ENCODE peak calls at places on chromosomes 16 and 17, in six cellular contexts. G is left lung, I is mesothelial cell of epicardium, N is HCT116, W is adrenal gland, V is AG10803. D is an unnamed sample.

GRCh38 chr16:9610727-9611126 is 519.3 kb downstream of the HAPSTR1 start:
- DNase-seq in G (no peak), I (no peak), N (no peak), W (no peak), V (no peak), D (no peak)

GRCh38 chr16:22898874-22899348 is 84.9 kb downstream of the HS3ST2 start:
- DNase-seq in G (peak; percentile 38), I (peak; percentile 77), N (peak; percentile 19), W (peak; percentile 77), V (peak; percentile 57), D (peak; percentile 88)

GRCh38 chr17:55391764-55392467 is 29.7 kb downstream of the MMD start:
- DNase-seq in G (no peak), I (no peak), N (no peak), W (no peak), V (no peak), D (no peak)

GRCh38 chr17:40450175-40450574 is 6.9 kb downstream of the IGFBP4 start:
- DNase-seq in G (peak; percentile 58), I (no peak), N (peak; percentile 62), W (peak; percentile 50), V (no peak), D (no peak)

GRCh38 chr17:41338961-41339485 is 11.6 kb downstream of the KRT33A start:
- DNase-seq in G (no peak), I (no peak), N (no peak), W (no peak), V (peak; percentile 72), D (no peak)

GRCh38 chr17:30369995-30370394 is 8.7 kb upstream of the CPD start:
- DNase-seq in G (no peak), I (no peak), N (no peak), W (no peak), V (no peak), D (no peak)

GRCh38 chr17:33142703-33143299 is 150.3 kb downstream of the ASIC2 start:
- DNase-seq in G (no peak), I (peak; percentile 58), N (no peak), W (peak; percentile 34), V (peak; percentile 6), D (no peak)

GRCh38 chr17:72514888-72515287 is 394.1 kb downstream of the SOX9 start:
- DNase-seq in G (peak; percentile 51), I (no peak), N (no peak), W (peak; percentile 12), V (peak; percentile 33), D (no peak)

GRCh38 chr17:64270885-64271284 is 7.8 kb upstream of the TEX2 start:
- DNase-seq in G (no peak), I (no peak), N (no peak), W (no peak), V (no peak), D (no peak)

GRCh38 chr16:72198021-72198420 is 26.1 kb upstream of the PMFBP1 start:
- DNase-seq in G (peak; percentile 50), I (no peak), N (no peak), W (peak; percentile 71), V (peak; percentile 80), D (no peak)

GRCh38 chr16:12468552-12468951 is 335.1 kb downstream of the CPPED1 start:
- DNase-seq in G (no peak), I (no peak), N (no peak), W (no peak), V (no peak), D (no peak)

GRCh38 chr16:30896890-30897730 is 696 bp downstream of the CTF1 start:
- DNase-seq in G (peak; percentile 92), I (peak; percentile 80), N (peak; percentile 86), W (peak; percentile 95), V (peak; percentile 90), D (peak; percentile 94)
- TF ChIP-seq CTCF in G (no peak), I (no peak), N (no peak), W (no peak), V (no peak), D (no peak)

GRCh38 chr17:21239680-21240374 is 13.4 kb downstream of the NATD1 start:
- DNase-seq in G (no peak), I (no peak), N (no peak), W (peak; percentile 24), V (peak; percentile 44), D (no peak)
- TF ChIP-seq CTCF in G (no peak), I (peak; percentile 47), N (peak; percentile 12), W (peak; percentile 41), V (peak; percentile 57), D (peak; percentile 55)

DNA sequence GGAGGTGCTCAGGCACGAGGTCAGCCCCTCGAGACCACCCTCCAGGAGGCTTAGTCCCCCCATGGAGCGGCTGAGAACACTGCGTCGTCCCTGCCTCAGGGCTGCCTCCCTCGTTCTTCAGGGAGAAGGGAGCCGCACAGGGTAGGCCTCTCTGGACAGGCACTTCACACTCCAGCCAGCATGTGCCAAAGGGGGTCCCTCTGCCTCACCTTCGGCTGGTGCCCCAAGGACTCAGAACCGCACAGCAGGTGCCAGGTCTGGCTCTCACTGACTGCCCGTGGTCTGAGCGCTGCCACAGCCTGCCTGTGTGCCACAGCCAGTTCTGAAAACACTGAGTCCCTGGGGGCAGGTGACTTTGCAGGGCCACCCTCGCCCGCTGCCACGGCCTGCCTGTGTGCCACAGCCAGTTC is 7.1 kb downstream of the P2RX5 start:
- DNase-seq in G (no peak), I (no peak), N (no peak), W (no peak), V (no peak), D (no peak)
- TF ChIP-seq CTCF in G (no peak), I (no peak), N (no peak), W (no peak), V (no peak), D (no peak)

GRCh38 chr17:60601443-60602384 is 1.7 kb downstream of the PPM1D start:
- DNase-seq in G (no peak), I (peak; percentile 74), N (peak; percentile 60), W (peak; percentile 56), V (peak; percentile 70), D (no peak)
- TF ChIP-seq CTCF in G (no peak), I (no peak), N (no peak), W (no peak), V (no peak), D (peak; percentile 10)

DNA sequence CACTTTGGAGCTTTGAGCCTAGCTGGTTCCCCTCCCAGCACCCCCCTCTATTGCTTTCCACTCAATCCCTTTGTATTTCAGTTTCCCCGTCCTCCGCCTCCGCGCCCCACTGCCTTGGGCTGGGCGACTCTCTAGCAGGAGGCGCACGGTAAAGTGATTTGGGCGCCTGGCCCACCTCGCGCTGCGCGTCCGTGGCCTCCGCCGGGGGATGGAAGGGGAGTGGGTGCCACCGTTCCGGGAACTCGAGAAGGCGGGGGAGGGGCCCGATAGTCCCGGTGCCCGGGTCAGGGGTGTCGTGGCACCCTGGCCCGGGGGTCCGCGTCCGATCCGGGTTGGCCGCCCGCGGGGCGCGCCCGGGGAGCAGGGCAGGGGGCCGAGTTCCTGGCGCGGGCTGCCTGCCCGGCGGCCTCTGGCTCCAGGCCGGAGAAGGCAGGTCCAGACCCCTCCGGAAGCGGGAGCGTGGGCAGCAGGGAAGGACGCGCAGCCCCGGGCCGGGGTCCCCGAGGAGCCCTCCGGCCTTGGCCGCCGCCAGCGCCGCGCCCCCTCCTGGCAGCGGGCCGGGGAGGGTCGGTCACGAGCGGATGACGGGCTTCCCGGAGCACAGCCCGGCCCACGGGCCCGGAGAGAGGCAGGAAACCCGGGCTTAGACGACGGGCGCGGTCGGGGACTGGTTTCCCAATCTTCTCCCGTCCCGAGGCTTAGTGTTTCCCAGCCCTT is 15.8 kb downstream of the MEOX1 start:
- DNase-seq in G (peak; percentile 50), I (no peak), N (no peak), W (peak; percentile 58), V (peak; percentile 49), D (no peak)
- TF ChIP-seq CTCF in G (no peak), I (no peak), N (no peak), W (no peak), V (no peak), D (no peak)

GRCh38 chr16:86833136-86833535 is 254.8 kb downstream of the FOXL1 start:
- DNase-seq in G (no peak), I (no peak), N (no peak), W (no peak), V (no peak), D (no peak)

GRCh38 chr16:86835981-86836380 is 257.6 kb downstream of the FOXL1 start:
- DNase-seq in G (no peak), I (no peak), N (no peak), W (no peak), V (no peak), D (no peak)

GRCh38 chr16:86831366-86831765 is 253.0 kb downstream of the FOXL1 start:
- DNase-seq in G (no peak), I (no peak), N (no peak), W (no peak), V (no peak), D (no peak)

GRCh38 chr16:86836503-86837125 is 258.3 kb downstream of the FOXL1 start:
- DNase-seq in G (no peak), I (no peak), N (no peak), W (peak; percentile 51), V (peak; percentile 95), D (no peak)

DNA sequence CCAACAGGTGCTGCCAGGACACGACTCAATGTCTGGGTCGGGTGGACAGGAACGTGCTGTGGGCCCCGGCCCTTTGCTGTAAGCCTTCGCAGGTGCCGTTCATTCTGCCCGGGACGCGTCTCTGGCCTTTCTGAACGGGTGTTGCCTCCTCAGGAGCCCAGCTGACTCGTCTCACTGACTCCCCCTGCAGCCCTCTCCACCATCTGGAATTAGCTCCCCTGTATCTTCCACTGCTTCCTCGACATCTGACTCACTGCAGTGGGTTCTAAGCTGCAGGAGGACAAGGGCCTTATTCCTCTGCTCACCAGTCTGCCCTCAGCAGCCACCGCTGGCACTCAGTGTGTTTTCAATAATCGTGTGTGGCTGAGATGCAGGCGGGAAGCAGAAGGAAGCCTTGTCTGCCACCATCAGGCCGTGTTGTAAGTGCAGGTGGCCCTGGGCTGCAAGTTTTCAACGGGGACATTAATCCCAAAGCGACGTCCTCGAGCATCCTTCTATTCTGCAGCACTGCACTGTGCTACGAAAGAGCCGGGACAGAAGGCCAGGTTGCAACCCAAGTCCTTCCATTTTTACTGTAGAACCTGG is 256.2 kb downstream of the FOXL1 start:
- DNase-seq in G (no peak), I (no peak), N (no peak), W (no peak), V (peak; percentile 35), D (no peak)
- TF ChIP-seq CTCF in G (no peak), I (no peak), N (peak; percentile 81), W (no peak), V (peak; percentile 38), D (peak; percentile 54)

GRCh38 chr16:31472559-31473203 is 729 bp downstream of the TGFB1I1 start:
- DNase-seq in G (peak; percentile 88), I (peak; percentile 68), N (peak; percentile 90), W (peak; percentile 93), V (peak; percentile 92), D (peak; percentile 94)
- TF ChIP-seq CTCF in G (peak; percentile 60), I (peak; percentile 28), N (peak; percentile 80), W (peak; percentile 53), V (peak; percentile 71), D (peak; percentile 82)

DNA sequence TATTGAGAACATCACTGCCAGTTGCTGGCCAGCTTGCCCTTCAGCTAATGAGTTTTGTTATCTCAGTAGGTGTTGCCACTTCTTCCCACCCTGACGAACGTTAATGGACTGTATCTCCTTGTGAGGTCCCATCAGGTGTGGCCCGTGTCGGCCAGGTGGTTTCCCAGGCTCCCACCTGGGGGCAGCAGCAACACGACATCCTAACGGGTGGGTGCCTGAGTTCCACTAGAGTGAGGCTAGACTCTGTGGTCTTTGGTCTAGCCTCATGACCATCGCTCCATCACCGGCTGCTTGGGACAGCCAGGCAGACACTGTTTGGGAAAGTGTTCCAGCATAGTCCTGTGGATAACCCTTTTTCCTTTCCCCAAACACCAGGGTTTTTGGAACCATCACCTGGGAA is 45.6 kb upstream of the LCMT1 start:
- DNase-seq in G (no peak), I (no peak), N (no peak), W (no peak), V (no peak), D (no peak)
- TF ChIP-seq CTCF in G (no peak), I (no peak), N (no peak), W (no peak), V (no peak), D (no peak)

GRCh38 chr17:37791434-37791833 is 46.6 kb upstream of the HNF1B start:
- DNase-seq in G (no peak), I (no peak), N (no peak), W (peak; percentile 35), V (peak; percentile 68), D (peak; percentile 38)
- TF ChIP-seq CTCF in G (peak; percentile 24), I (peak; percentile 66), N (peak; percentile 28), W (peak; percentile 12), V (peak; percentile 55), D (peak; percentile 51)